ENCODE peak calls at places on chromosomes 3 and 15, in five cellular contexts. One of them, this sample, is unnamed.

GRCh38 chr15:58247803-58248503 is 109.8 kb downstream of the AQP9 start:
- DNase-seq in PC-9: no peak
- DNase-seq in DND-41: no peak
- DNase-seq in neural progenitor cell: no peak
- DNase-seq in CD4-positive, alpha-beta memory T cell: no peak
- DNase-seq in this sample: no peak

GRCh38 chr15:89383635-89384604 is 49.3 kb upstream of the POLG start:
- DNase-seq in PC-9: peak; percentile 40
- DNase-seq in DND-41: no peak
- DNase-seq in neural progenitor cell: no peak
- DNase-seq in CD4-positive, alpha-beta memory T cell: no peak
- DNase-seq in this sample: peak; percentile 38

GRCh38 chr3:95923496-95924210 is 890.7 kb upstream of the EPHA6 start:
- DNase-seq in PC-9: no peak
- DNase-seq in DND-41: peak; percentile 25
- DNase-seq in neural progenitor cell: no peak
- DNase-seq in CD4-positive, alpha-beta memory T cell: no peak
- DNase-seq in this sample: peak; percentile 100

GRCh38 chr3:14822875-14823807 is 4.4 kb downstream of the FGD5 start:
- DNase-seq in PC-9: no peak
- DNase-seq in DND-41: no peak
- DNase-seq in neural progenitor cell: no peak
- DNase-seq in CD4-positive, alpha-beta memory T cell: no peak
- DNase-seq in this sample: no peak

GRCh38 chr15:73800662-73801345 is 47.7 kb upstream of the INSYN1 start:
- DNase-seq in PC-9: no peak
- DNase-seq in DND-41: no peak
- DNase-seq in neural progenitor cell: no peak
- DNase-seq in CD4-positive, alpha-beta memory T cell: no peak
- DNase-seq in this sample: peak; percentile 83

GRCh38 chr15:45378149-45378912 is at the start of gene GATM:
- DNase-seq in PC-9: peak; percentile 58
- DNase-seq in DND-41: no peak
- DNase-seq in neural progenitor cell: peak; percentile 90
- DNase-seq in CD4-positive, alpha-beta memory T cell: peak; percentile 13
- DNase-seq in this sample: peak; percentile 89

GRCh38 chr15:34773013-34773412 is 18.2 kb upstream of the GJD2 start:
- DNase-seq in PC-9: no peak
- DNase-seq in DND-41: no peak
- DNase-seq in neural progenitor cell: no peak
- DNase-seq in CD4-positive, alpha-beta memory T cell: no peak
- DNase-seq in this sample: no peak

GRCh38 chr3:186519021-186519658 is 25.0 kb downstream of the CRYGS start:
- DNase-seq in PC-9: no peak
- DNase-seq in DND-41: peak; percentile 52
- DNase-seq in neural progenitor cell: no peak
- DNase-seq in CD4-positive, alpha-beta memory T cell: peak; percentile 78
- DNase-seq in this sample: no peak

GRCh38 chr3:127666684-127667083 is 6.1 kb upstream of the ABTB1 start:
- DNase-seq in PC-9: no peak
- DNase-seq in DND-41: no peak
- DNase-seq in neural progenitor cell: no peak
- DNase-seq in CD4-positive, alpha-beta memory T cell: no peak
- DNase-seq in this sample: no peak

GRCh38 chr3:147987549-147987948 is 578.4 kb downstream of the ZIC1 start:
- DNase-seq in PC-9: no peak
- DNase-seq in DND-41: no peak
- DNase-seq in neural progenitor cell: no peak
- DNase-seq in CD4-positive, alpha-beta memory T cell: no peak
- DNase-seq in this sample: no peak

GRCh38 chr3:69390771-69391170 is 4.9 kb upstream of the FRMD4B start:
- DNase-seq in PC-9: no peak
- DNase-seq in DND-41: no peak
- DNase-seq in neural progenitor cell: no peak
- DNase-seq in CD4-positive, alpha-beta memory T cell: no peak
- DNase-seq in this sample: no peak

GRCh38 chr3:188006726-188007393 is 147.1 kb upstream of the LPP start:
- DNase-seq in PC-9: no peak
- DNase-seq in DND-41: no peak
- DNase-seq in neural progenitor cell: no peak
- DNase-seq in CD4-positive, alpha-beta memory T cell: no peak
- DNase-seq in this sample: no peak

GRCh38 chr15:38128389-38128788 is 124.2 kb upstream of the SPRED1 start:
- DNase-seq in PC-9: no peak
- DNase-seq in DND-41: no peak
- DNase-seq in neural progenitor cell: no peak
- DNase-seq in CD4-positive, alpha-beta memory T cell: no peak
- DNase-seq in this sample: peak; percentile 46

GRCh38 chr3:129230311-129231019 is 18.9 kb upstream of the COPG1 start:
- DNase-seq in PC-9: peak; percentile 91
- DNase-seq in DND-41: no peak
- DNase-seq in neural progenitor cell: no peak
- DNase-seq in CD4-positive, alpha-beta memory T cell: no peak
- DNase-seq in this sample: peak; percentile 91

GRCh38 chr15:52503788-52504496 is 24.7 kb downstream of the MYO5A start:
- DNase-seq in PC-9: no peak
- DNase-seq in DND-41: no peak
- DNase-seq in neural progenitor cell: no peak
- DNase-seq in CD4-positive, alpha-beta memory T cell: no peak
- DNase-seq in this sample: no peak

GRCh38 chr3:48226959-48227358 is 3.7 kb downstream of the CAMP start:
- DNase-seq in PC-9: no peak
- DNase-seq in DND-41: no peak
- DNase-seq in neural progenitor cell: no peak
- DNase-seq in CD4-positive, alpha-beta memory T cell: no peak
- DNase-seq in this sample: no peak

GRCh38 chr3:188059346-188059745 is 94.6 kb upstream of the LPP start:
- DNase-seq in PC-9: no peak
- DNase-seq in DND-41: no peak
- DNase-seq in neural progenitor cell: no peak
- DNase-seq in CD4-positive, alpha-beta memory T cell: no peak
- DNase-seq in this sample: no peak

GRCh38 chr3:53402323-53402722 is 55.0 kb upstream of the DCP1A start:
- DNase-seq in PC-9: no peak
- DNase-seq in DND-41: no peak
- DNase-seq in neural progenitor cell: no peak
- DNase-seq in CD4-positive, alpha-beta memory T cell: no peak
- DNase-seq in this sample: no peak

GRCh38 chr3:37326144-37326543 is 151.8 kb upstream of the LRRFIP2 start:
- DNase-seq in PC-9: no peak
- DNase-seq in DND-41: no peak
- DNase-seq in neural progenitor cell: no peak
- DNase-seq in CD4-positive, alpha-beta memory T cell: no peak
- DNase-seq in this sample: no peak

GRCh38 chr3:45929042-45929679 is 14.1 kb upstream of the CXCR6 start:
- DNase-seq in PC-9: no peak
- DNase-seq in DND-41: peak; percentile 81
- DNase-seq in neural progenitor cell: peak; percentile 57
- DNase-seq in CD4-positive, alpha-beta memory T cell: peak; percentile 64
- DNase-seq in this sample: peak; percentile 52

GRCh38 chr15:84685304-84685703 is 27.3 kb upstream of the NMB start:
- DNase-seq in PC-9: peak; percentile 78
- DNase-seq in DND-41: no peak
- DNase-seq in neural progenitor cell: no peak
- DNase-seq in CD4-positive, alpha-beta memory T cell: no peak
- DNase-seq in this sample: peak; percentile 91

GRCh38 chr3:69442771-69443197 is 56.9 kb upstream of the FRMD4B start:
- DNase-seq in PC-9: no peak
- DNase-seq in DND-41: no peak
- DNase-seq in neural progenitor cell: no peak
- DNase-seq in CD4-positive, alpha-beta memory T cell: no peak
- DNase-seq in this sample: no peak

GRCh38 chr15:60957111-60957510 is 272.0 kb downstream of the RORA start:
- DNase-seq in PC-9: no peak
- DNase-seq in DND-41: no peak
- DNase-seq in neural progenitor cell: no peak
- DNase-seq in CD4-positive, alpha-beta memory T cell: no peak
- DNase-seq in this sample: no peak

GRCh38 chr3:20225769-20226168 is 39.8 kb upstream of the SGO1 start:
- DNase-seq in PC-9: peak; percentile 49
- DNase-seq in DND-41: no peak
- DNase-seq in neural progenitor cell: peak; percentile 75
- DNase-seq in CD4-positive, alpha-beta memory T cell: no peak
- DNase-seq in this sample: peak; percentile 8

GRCh38 chr3:51860703-51861665 is at the start of gene IQCF2:
- DNase-seq in PC-9: no peak
- DNase-seq in DND-41: no peak
- DNase-seq in neural progenitor cell: no peak
- DNase-seq in CD4-positive, alpha-beta memory T cell: no peak
- DNase-seq in this sample: no peak

GRCh38 chr3:41936384-41936783 is 25.5 kb downstream of the ULK4 start:
- DNase-seq in PC-9: no peak
- DNase-seq in DND-41: no peak
- DNase-seq in neural progenitor cell: no peak
- DNase-seq in CD4-positive, alpha-beta memory T cell: no peak
- DNase-seq in this sample: no peak

GRCh38 chr3:30611613-30612421 is 5.4 kb downstream of the TGFBR2 start:
- DNase-seq in PC-9: peak; percentile 75
- DNase-seq in DND-41: peak; percentile 35
- DNase-seq in neural progenitor cell: no peak
- DNase-seq in CD4-positive, alpha-beta memory T cell: no peak
- DNase-seq in this sample: peak; percentile 61

GRCh38 chr15:37061996-37062395 is 38.4 kb downstream of the MEIS2 start:
- DNase-seq in PC-9: peak; percentile 71
- DNase-seq in DND-41: no peak
- DNase-seq in neural progenitor cell: no peak
- DNase-seq in CD4-positive, alpha-beta memory T cell: no peak
- DNase-seq in this sample: no peak

GRCh38 chr3:106728315-106728821 is 648.9 kb upstream of the CCDC54 start:
- DNase-seq in PC-9: peak; percentile 89
- DNase-seq in DND-41: no peak
- DNase-seq in neural progenitor cell: no peak
- DNase-seq in CD4-positive, alpha-beta memory T cell: no peak
- DNase-seq in this sample: peak; percentile 81

GRCh38 chr3:106729481-106729880 is 647.8 kb upstream of the CCDC54 start:
- DNase-seq in PC-9: no peak
- DNase-seq in DND-41: no peak
- DNase-seq in neural progenitor cell: no peak
- DNase-seq in CD4-positive, alpha-beta memory T cell: no peak
- DNase-seq in this sample: no peak

GRCh38 chr3:106734712-106735111 is 642.5 kb upstream of the CCDC54 start:
- DNase-seq in PC-9: no peak
- DNase-seq in DND-41: no peak
- DNase-seq in neural progenitor cell: no peak
- DNase-seq in CD4-positive, alpha-beta memory T cell: no peak
- DNase-seq in this sample: no peak

DNA sequence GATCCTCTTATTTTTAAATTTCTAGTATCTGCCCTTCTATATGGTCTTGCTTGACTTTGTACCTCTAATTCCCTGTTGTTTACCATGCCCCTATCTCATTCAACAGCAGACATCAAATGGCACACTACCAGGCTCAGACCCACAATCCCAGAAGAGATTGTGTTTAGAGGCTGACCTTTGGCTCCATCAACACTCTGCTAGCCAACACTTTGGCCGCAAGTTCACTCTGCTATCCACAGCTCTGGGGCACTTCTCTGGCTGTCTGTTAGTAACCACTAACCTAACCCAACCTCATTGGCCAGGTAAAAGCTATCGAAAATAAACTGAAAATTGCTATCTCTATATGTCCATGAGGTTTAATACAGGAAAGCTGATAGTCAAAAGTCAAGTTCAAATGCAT is 646.0 kb upstream of the CCDC54 start:
- DNase-seq in PC-9: no peak
- DNase-seq in DND-41: no peak
- DNase-seq in neural progenitor cell: no peak
- DNase-seq in CD4-positive, alpha-beta memory T cell: no peak
- DNase-seq in this sample: no peak
- H3K4me1 ChIP-seq in PC-9: peaks cover 16% of the 10 kb centered on the region
- H3K4me1 ChIP-seq in DND-41: no peaks in the 10 kb centered on the region
- H3K4me1 ChIP-seq in neural progenitor cell: no peaks in the 10 kb centered on the region
- H3K4me1 ChIP-seq in CD4-positive, alpha-beta memory T cell: no peaks in the 10 kb centered on the region
- H3K4me1 ChIP-seq in this sample: no peaks in the 10 kb centered on the region

DNA sequence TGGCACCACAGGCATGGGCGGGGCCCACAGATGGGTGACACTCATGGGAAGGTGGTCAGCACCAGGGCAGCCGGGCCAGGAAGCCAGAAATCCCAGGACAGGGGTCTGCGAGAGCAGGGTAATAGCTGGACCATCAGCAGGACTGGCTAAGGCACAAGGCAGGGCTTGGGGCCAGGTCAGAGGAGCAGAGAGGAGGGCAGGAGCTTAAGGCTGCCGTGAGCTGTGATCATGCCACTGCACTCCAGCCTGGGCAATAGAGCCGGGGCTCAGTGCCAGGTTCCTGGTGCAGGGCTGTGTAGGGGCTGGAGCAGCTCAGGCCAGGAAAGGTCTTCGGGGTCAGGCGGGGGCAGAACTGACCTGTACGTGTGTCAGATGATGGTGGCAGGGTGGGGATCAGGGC is 64.2 kb upstream of the LINGO1 start:
- DNase-seq in PC-9: no peak
- DNase-seq in DND-41: no peak
- DNase-seq in neural progenitor cell: no peak
- DNase-seq in CD4-positive, alpha-beta memory T cell: no peak
- DNase-seq in this sample: no peak
- H3K27me3 ChIP-seq in PC-9: peaks cover 81% of the 10 kb centered on the region
- H3K27me3 ChIP-seq in DND-41: peaks cover 8% of the 10 kb centered on the region
- H3K27me3 ChIP-seq in neural progenitor cell: no peaks in the 10 kb centered on the region
- H3K27me3 ChIP-seq in CD4-positive, alpha-beta memory T cell: no peaks in the 10 kb centered on the region
- H3K27me3 ChIP-seq in this sample: peaks cover 77% of the 10 kb centered on the region

GRCh38 chr15:100310511-100310910 is 31.3 kb downstream of the ADAMTS17 start:
- DNase-seq in PC-9: no peak
- DNase-seq in DND-41: no peak
- DNase-seq in neural progenitor cell: peak; percentile 82
- DNase-seq in CD4-positive, alpha-beta memory T cell: no peak
- DNase-seq in this sample: no peak
- H3K4me1 ChIP-seq in PC-9: no peaks in the 10 kb centered on the region
- H3K4me1 ChIP-seq in DND-41: peaks cover 90% of the 10 kb centered on the region
- H3K4me1 ChIP-seq in neural progenitor cell: peaks cover 17% of the 10 kb centered on the region
- H3K4me1 ChIP-seq in CD4-positive, alpha-beta memory T cell: no peaks in the 10 kb centered on the region
- H3K4me1 ChIP-seq in this sample: no peaks in the 10 kb centered on the region

GRCh38 chr3:146371902-146372301 is 97.5 kb downstream of the PLSCR2 start:
- DNase-seq in PC-9: no peak
- DNase-seq in DND-41: no peak
- DNase-seq in neural progenitor cell: no peak
- DNase-seq in CD4-positive, alpha-beta memory T cell: no peak
- DNase-seq in this sample: no peak

GRCh38 chr3:146374146-146374545 is 95.2 kb downstream of the PLSCR2 start:
- DNase-seq in PC-9: no peak
- DNase-seq in DND-41: no peak
- DNase-seq in neural progenitor cell: no peak
- DNase-seq in CD4-positive, alpha-beta memory T cell: no peak
- DNase-seq in this sample: peak; percentile 68

DNA sequence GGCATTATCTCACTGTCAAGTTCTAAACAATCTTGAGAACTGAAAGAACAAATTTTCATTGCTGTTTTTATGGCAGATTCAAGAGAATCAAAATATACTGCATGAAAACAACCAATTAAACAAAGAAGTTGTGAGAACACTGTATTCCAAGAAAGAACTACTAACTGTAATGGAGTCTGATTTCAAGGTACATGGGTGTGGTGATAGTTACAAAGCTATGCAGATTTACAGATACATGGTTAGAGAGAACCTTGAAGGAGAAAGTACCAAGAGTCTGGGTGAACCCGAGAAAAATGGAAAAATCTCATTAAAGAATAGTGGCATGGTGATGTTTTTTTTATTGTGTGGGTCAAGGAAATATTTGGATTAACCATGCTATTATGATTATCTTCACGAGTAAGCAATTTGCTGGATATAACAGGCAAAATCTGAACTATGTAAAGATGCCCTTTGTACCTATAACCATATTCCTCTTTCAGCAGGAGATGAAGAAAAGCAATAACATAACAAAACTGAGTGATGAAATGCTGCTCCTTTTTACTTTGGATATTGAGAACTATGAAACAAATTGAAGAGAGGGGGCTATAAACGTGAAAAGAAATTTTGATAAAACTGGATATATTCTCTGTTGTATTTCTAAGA is 100.4 kb downstream of the PLSCR2 start:
- DNase-seq in PC-9: no peak
- DNase-seq in DND-41: no peak
- DNase-seq in neural progenitor cell: no peak
- DNase-seq in CD4-positive, alpha-beta memory T cell: no peak
- DNase-seq in this sample: no peak
- H3K27me3 ChIP-seq in PC-9: no peaks in the 10 kb centered on the region
- H3K27me3 ChIP-seq in DND-41: no peaks in the 10 kb centered on the region
- H3K27me3 ChIP-seq in neural progenitor cell: no peaks in the 10 kb centered on the region
- H3K27me3 ChIP-seq in CD4-positive, alpha-beta memory T cell: no peaks in the 10 kb centered on the region
- H3K27me3 ChIP-seq in this sample: no peaks in the 10 kb centered on the region